ENCODE peak calls at places on chromosomes 16 and 17, in six cellular contexts. C is A549, J is K562, Z is upper lobe of left lung, R is HepG2, O is GM12878. T is an unnamed sample.
A peak's percentile ranks its signal among the peaks of the same experiment; 100 is the strongest.

GRCh38 chr16:84471966-84472365 is 32.5 kb downstream of the MEAK7 start:
- ATAC-seq in R (no peak), Z (no peak), C (no peak), O (no peak), J (no peak), T (no peak)

GRCh38 chr17:77408284-77408683 is 267.5 kb downstream of the SEC14L1 start:
- ATAC-seq in C (no peak), J (no peak), R (no peak), O (no peak), Z (no peak), T (peak; percentile 35)

GRCh38 chr16:19681637-19682036 is 36.4 kb downstream of the KNOP1 start:
- ATAC-seq in J (no peak), R (no peak), O (no peak), C (no peak), Z (no peak), T (no peak)

GRCh38 chr17:70217571-70217970 is 48.2 kb downstream of the KCNJ2 start:
- ATAC-seq in J (no peak), R (no peak), Z (no peak), O (no peak), C (no peak), T (no peak)

GRCh38 chr16:28192811-28193529 is 18.8 kb downstream of the XPO6 start:
- ATAC-seq in R (no peak), Z (no peak), O (peak; percentile 86), J (peak; percentile 41), C (no peak), T (no peak)

GRCh38 chr16:22071352-22071923 is 20.9 kb upstream of the VWA3A start:
- ATAC-seq in J (no peak), C (no peak), Z (no peak), O (no peak), R (no peak), T (no peak)

GRCh38 chr16:30980434-30980833 is 4.6 kb upstream of the HSD3B7 start:
- ATAC-seq in O (no peak), Z (no peak), J (no peak), C (no peak), R (no peak), T (no peak)

GRCh38 chr17:47791025-47791424 is 30.6 kb downstream of the OSBPL7 start:
- ATAC-seq in J (no peak), C (no peak), O (no peak), Z (no peak), R (no peak), T (no peak)

GRCh38 chr16:57634171-57634570 is 5.7 kb downstream of the ADGRG1 start:
- ATAC-seq in J (no peak), C (no peak), O (no peak), Z (no peak), R (no peak), T (no peak)

GRCh38 chr16:89741342-89742014 is 20.1 kb downstream of the ZNF276 start:
- ATAC-seq in Z (no peak), C (peak; percentile 10), J (peak; percentile 22), R (no peak), O (no peak), T (no peak)

GRCh38 chr17:27868565-27868964 is 24.6 kb downstream of the LYRM9 start:
- ATAC-seq in C (no peak), O (no peak), J (no peak), R (no peak), Z (no peak), T (no peak)

GRCh38 chr17:17563530-17563929 is 28.0 kb downstream of the PEMT start:
- ATAC-seq in C (no peak), J (no peak), R (no peak), Z (no peak), O (no peak), T (no peak)

GRCh38 chr16:8816967-8817662 is 19.5 kb downstream of the PMM2 start:
- ATAC-seq in Z (no peak), C (no peak), O (no peak), R (no peak), J (no peak), T (no peak)

GRCh38 chr16:72014675-72015074 is 6.1 kb downstream of the DHODH start:
- ATAC-seq in O (no peak), C (no peak), J (no peak), Z (no peak), R (no peak), T (no peak)

GRCh38 chr16:10622036-10622921 is 41.9 kb upstream of the EMP2 start:
- ATAC-seq in O (no peak), J (peak; percentile 76), Z (peak; percentile 79), R (peak; percentile 15), C (peak; percentile 51), T (no peak)

GRCh38 chr17:48150602-48151001 is 43.0 kb downstream of the SNX11 start:
- ATAC-seq in C (no peak), O (no peak), J (no peak), R (no peak), Z (no peak), T (no peak)

GRCh38 chr17:60971515-60972369 is 294.1 kb downstream of the BCAS3 start:
- ATAC-seq in O (peak; percentile 91), R (peak; percentile 94), J (peak; percentile 74), C (peak; percentile 89), Z (no peak), T (peak; percentile 13)

GRCh38 chr16:11788914-11789313 is 8.1 kb downstream of the ZC3H7A start:
- ATAC-seq in J (no peak), O (no peak), R (no peak), C (no peak), Z (no peak), T (no peak)

GRCh38 chr16:10708969-10709368 is 14.2 kb upstream of the TEKT5 start:
- ATAC-seq in C (no peak), R (no peak), Z (no peak), J (no peak), O (no peak), T (no peak)

GRCh38 chr17:42809250-42809649 is 10.6 kb downstream of the CNTD1 start:
- ATAC-seq in C (peak; percentile 65), R (no peak), Z (no peak), O (no peak), J (no peak), T (peak; percentile 96)

GRCh38 chr17:77716289-77716929 is 242.1 kb upstream of the TNRC6C start:
- ATAC-seq in R (no peak), Z (no peak), O (no peak), J (no peak), C (no peak), T (no peak)

GRCh38 chr16:68259421-68259820 is 4.9 kb upstream of the SLC7A6 start:
- ATAC-seq in Z (no peak), O (no peak), J (no peak), R (no peak), C (no peak), T (no peak)

GRCh38 chr16:53756329-53756996 is 52.5 kb downstream of the FTO start:
- ATAC-seq in O (no peak), C (no peak), Z (no peak), R (peak; percentile 78), J (no peak), T (no peak)

GRCh38 chr16:53752566-53752965 is 48.6 kb downstream of the FTO start:
- ATAC-seq in J (no peak), O (no peak), Z (no peak), R (no peak), C (no peak), T (no peak)

GRCh38 chr16:53753431-53753830 is 49.5 kb downstream of the FTO start:
- ATAC-seq in R (no peak), O (no peak), Z (no peak), J (no peak), C (no peak), T (no peak)

GRCh38 chr16:53757971-53758609 is 54.1 kb downstream of the FTO start:
- ATAC-seq in O (peak; percentile 61), R (peak; percentile 74), C (no peak), Z (no peak), J (no peak), T (no peak)

DNA sequence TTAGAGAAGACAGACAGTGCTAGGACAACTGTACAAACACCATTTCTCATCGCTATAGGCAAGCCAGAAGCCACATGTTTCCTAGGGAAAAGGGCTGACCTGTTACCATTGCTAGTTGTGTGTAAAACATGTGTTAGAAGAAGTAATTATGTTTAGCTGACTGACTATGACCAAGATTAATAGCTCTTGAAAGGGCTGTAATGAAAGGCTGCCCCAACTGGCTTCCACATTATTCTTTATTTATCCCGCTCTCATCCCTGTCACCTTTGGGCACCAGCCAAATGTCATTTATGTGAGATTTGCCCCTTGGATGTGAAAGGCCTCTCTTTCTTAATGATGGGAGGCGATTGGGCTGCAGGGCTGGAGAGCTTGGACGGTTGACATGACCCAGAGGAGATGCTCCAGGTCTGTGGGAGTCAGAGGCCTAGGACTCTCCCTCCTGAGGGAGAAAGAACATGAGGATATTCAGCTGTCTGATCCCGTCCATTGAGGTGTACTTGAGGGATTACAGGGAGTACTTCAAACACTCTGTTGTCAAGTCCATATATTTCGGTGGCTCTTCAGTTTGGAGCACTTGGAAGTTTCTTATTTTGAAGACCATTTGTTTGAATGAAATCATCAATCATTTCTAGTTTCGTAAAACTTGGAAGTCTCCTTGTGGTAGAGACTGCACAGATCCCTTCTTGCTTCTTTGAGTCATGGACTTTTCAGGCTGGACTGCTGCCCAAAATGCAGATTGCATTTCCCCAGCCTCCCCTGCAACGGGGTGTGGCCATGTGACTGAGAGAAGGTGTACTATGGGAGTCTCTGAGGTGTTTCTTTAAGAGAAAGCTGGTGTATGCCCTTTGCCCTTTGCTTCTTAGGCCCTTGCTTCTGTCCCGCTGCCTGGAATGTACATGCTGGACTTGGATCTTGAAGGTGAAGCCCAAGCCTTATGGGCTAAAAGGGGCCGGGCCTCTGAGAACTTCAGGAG is 51.3 kb downstream of the FTO start:
- ATAC-seq in J (peak; percentile 76), O (no peak), Z (no peak), R (no peak), C (peak; percentile 81), T (peak; percentile 53)
- H3K27ac ChIP-seq in J (no peak overlapping the region), O (no peak overlapping the region), Z (no peak overlapping the region), R (peak overlapping the region; percentile 61), C (peak overlapping the region; percentile 49), T (no peak overlapping the region)

GRCh38 chr16:25106567-25107465 is 4.7 kb upstream of the LCMT1 start:
- ATAC-seq in O (peak; percentile 82), C (peak; percentile 80), R (peak; percentile 86), J (peak; percentile 87), Z (peak; percentile 95), T (peak; percentile 85)
- TF ChIP-seq EP300 in O (no peak), C (no peak), R (peak; percentile 30), J (peak; percentile 45), Z (no peak), T (no peak)

GRCh38 chr17:4188076-4188475 is 45.1 kb downstream of the CYB5D2 start:
- ATAC-seq in O (no peak), Z (no peak), C (no peak), J (no peak), R (no peak), T (no peak)
- H3K27ac ChIP-seq in O (no peak overlapping the region), Z (no peak overlapping the region), C (no peak overlapping the region), J (no peak overlapping the region), R (no peak overlapping the region), T (no peak overlapping the region)

GRCh38 chr16:67241008-67241900 is 6.0 kb downstream of the FHOD1 start:
- ATAC-seq in R (peak; percentile 1), J (peak; percentile 26), O (no peak), C (peak; percentile 16), Z (peak; percentile 72), T (no peak)
- TF ChIP-seq EP300 in R (no peak), J (peak; percentile 50), O (no peak), C (no peak), Z (no peak), T (no peak)

T was measured in gastroesophageal sphincter.